ENCODE peak calls at places on chromosomes 13 and 19, in nine cellular contexts. One of them, this sample, is unnamed.

GRCh38 chr19:34579281-34580054 is 97.5 kb downstream of the SCGB2B2 start:
- DNase-seq in Jurkat, Clone E6-1: no peak
- DNase-seq in transverse colon: no peak
- DNase-seq in ovary: no peak
- DNase-seq in GM23248: no peak
- DNase-seq in left ventricle myocardium inferior: no peak
- DNase-seq in choroid plexus epithelial cell: no peak
- DNase-seq in AG10803: no peak
- DNase-seq in PC-9: no peak
- DNase-seq in this sample: no peak

GRCh38 chr13:33284916-33285315 is 639 bp downstream of the STARD13 start:
- DNase-seq in Jurkat, Clone E6-1: no peak
- DNase-seq in transverse colon: no peak
- DNase-seq in ovary: no peak
- DNase-seq in GM23248: peak; percentile 69
- DNase-seq in left ventricle myocardium inferior: no peak
- DNase-seq in choroid plexus epithelial cell: peak; percentile 46
- DNase-seq in AG10803: no peak
- DNase-seq in PC-9: peak; percentile 41
- DNase-seq in this sample: no peak

GRCh38 chr13:73059460-73060250 is 850 bp downstream of the KLF5 start:
- DNase-seq in Jurkat, Clone E6-1: no peak
- DNase-seq in transverse colon: no peak
- DNase-seq in ovary: peak; percentile 27
- DNase-seq in GM23248: peak; percentile 62
- DNase-seq in left ventricle myocardium inferior: peak; percentile 51
- DNase-seq in choroid plexus epithelial cell: peak; percentile 29
- DNase-seq in AG10803: peak; percentile 15
- DNase-seq in PC-9: peak; percentile 60
- DNase-seq in this sample: peak; percentile 46

GRCh38 chr19:3506384-3507340 is 551 bp downstream of the FZR1 start:
- DNase-seq in Jurkat, Clone E6-1: no peak
- DNase-seq in transverse colon: peak; percentile 39
- DNase-seq in ovary: no peak
- DNase-seq in GM23248: peak; percentile 67
- DNase-seq in left ventricle myocardium inferior: peak; percentile 42
- DNase-seq in choroid plexus epithelial cell: peak; percentile 32
- DNase-seq in AG10803: no peak
- DNase-seq in PC-9: no peak
- DNase-seq in this sample: peak; percentile 54

GRCh38 chr13:26050568-26051230 is 1.1 kb downstream of the SHISA2 start:
- DNase-seq in Jurkat, Clone E6-1: no peak
- DNase-seq in transverse colon: no peak
- DNase-seq in ovary: no peak
- DNase-seq in GM23248: peak; percentile 31
- DNase-seq in left ventricle myocardium inferior: no peak
- DNase-seq in choroid plexus epithelial cell: peak; percentile 47
- DNase-seq in AG10803: no peak
- DNase-seq in PC-9: no peak
- DNase-seq in this sample: peak; percentile 36

GRCh38 chr13:94309997-94310842 is 169.3 kb downstream of the DCT start:
- DNase-seq in Jurkat, Clone E6-1: no peak
- DNase-seq in transverse colon: no peak
- DNase-seq in ovary: no peak
- DNase-seq in GM23248: peak; percentile 79
- DNase-seq in left ventricle myocardium inferior: no peak
- DNase-seq in choroid plexus epithelial cell: peak; percentile 80
- DNase-seq in AG10803: peak; percentile 88
- DNase-seq in PC-9: no peak
- DNase-seq in this sample: no peak

GRCh38 chr19:16217671-16218464 is 20.2 kb downstream of the AP1M1 start:
- DNase-seq in Jurkat, Clone E6-1: no peak
- DNase-seq in transverse colon: no peak
- DNase-seq in ovary: no peak
- DNase-seq in GM23248: no peak
- DNase-seq in left ventricle myocardium inferior: no peak
- DNase-seq in choroid plexus epithelial cell: no peak
- DNase-seq in AG10803: no peak
- DNase-seq in PC-9: no peak
- DNase-seq in this sample: no peak

GRCh38 chr19:10018219-10018618 is 4.9 kb downstream of the RDH8 start:
- DNase-seq in Jurkat, Clone E6-1: no peak
- DNase-seq in transverse colon: no peak
- DNase-seq in ovary: no peak
- DNase-seq in GM23248: peak; percentile 84
- DNase-seq in left ventricle myocardium inferior: no peak
- DNase-seq in choroid plexus epithelial cell: no peak
- DNase-seq in AG10803: peak; percentile 61
- DNase-seq in PC-9: no peak
- DNase-seq in this sample: no peak

GRCh38 chr13:50732712-50733111 is 110.8 kb downstream of the DLEU7 start:
- DNase-seq in Jurkat, Clone E6-1: no peak
- DNase-seq in transverse colon: no peak
- DNase-seq in ovary: no peak
- DNase-seq in GM23248: peak; percentile 89
- DNase-seq in left ventricle myocardium inferior: no peak
- DNase-seq in choroid plexus epithelial cell: peak; percentile 80
- DNase-seq in AG10803: peak; percentile 86
- DNase-seq in PC-9: peak; percentile 40
- DNase-seq in this sample: no peak

GRCh38 chr13:74979703-74980102 is 502.3 kb downstream of the TBC1D4 start:
- DNase-seq in Jurkat, Clone E6-1: no peak
- DNase-seq in transverse colon: no peak
- DNase-seq in ovary: no peak
- DNase-seq in GM23248: no peak
- DNase-seq in left ventricle myocardium inferior: no peak
- DNase-seq in choroid plexus epithelial cell: no peak
- DNase-seq in AG10803: no peak
- DNase-seq in PC-9: no peak
- DNase-seq in this sample: no peak

GRCh38 chr19:23116802-23117571 is at the start of gene ZNF730:
- DNase-seq in Jurkat, Clone E6-1: no peak
- DNase-seq in transverse colon: peak; percentile 14
- DNase-seq in ovary: peak; percentile 12
- DNase-seq in GM23248: peak; percentile 78
- DNase-seq in left ventricle myocardium inferior: peak; percentile 33
- DNase-seq in choroid plexus epithelial cell: peak; percentile 69
- DNase-seq in AG10803: peak; percentile 67
- DNase-seq in PC-9: no peak
- DNase-seq in this sample: peak; percentile 5
- H3K4me3 ChIP-seq in Jurkat, Clone E6-1: no peak within 1 kb of the TSS
- H3K4me3 ChIP-seq in transverse colon: peak within 1 kb of the TSS; percentile 60
- H3K4me3 ChIP-seq in ovary: peak within 1 kb of the TSS; percentile 41
- H3K4me3 ChIP-seq in GM23248: peak within 1 kb of the TSS; percentile 88
- H3K4me3 ChIP-seq in left ventricle myocardium inferior: peak within 1 kb of the TSS; percentile 71
- H3K4me3 ChIP-seq in choroid plexus epithelial cell: peak within 1 kb of the TSS; percentile 79
- H3K4me3 ChIP-seq in AG10803: peak within 1 kb of the TSS; percentile 76
- H3K4me3 ChIP-seq in PC-9: peak within 1 kb of the TSS; percentile 38
- H3K4me3 ChIP-seq in this sample: no peak within 1 kb of the TSS

GRCh38 chr19:11540642-11541041 is 2.0 kb downstream of the CNN1 start:
- DNase-seq in Jurkat, Clone E6-1: no peak
- DNase-seq in transverse colon: no peak
- DNase-seq in ovary: no peak
- DNase-seq in GM23248: no peak
- DNase-seq in left ventricle myocardium inferior: no peak
- DNase-seq in choroid plexus epithelial cell: no peak
- DNase-seq in AG10803: no peak
- DNase-seq in PC-9: no peak
- DNase-seq in this sample: no peak

GRCh38 chr19:11535792-11536595 is 2.7 kb upstream of the CNN1 start:
- DNase-seq in Jurkat, Clone E6-1: peak; percentile 72
- DNase-seq in transverse colon: peak; percentile 93
- DNase-seq in ovary: peak; percentile 91
- DNase-seq in GM23248: peak; percentile 89
- DNase-seq in left ventricle myocardium inferior: peak; percentile 92
- DNase-seq in choroid plexus epithelial cell: peak; percentile 91
- DNase-seq in AG10803: peak; percentile 81
- DNase-seq in PC-9: peak; percentile 75
- DNase-seq in this sample: peak; percentile 65

GRCh38 chr19:11539495-11540365 is 1.1 kb downstream of the CNN1 start:
- DNase-seq in Jurkat, Clone E6-1: no peak
- DNase-seq in transverse colon: peak; percentile 29
- DNase-seq in ovary: peak; percentile 72
- DNase-seq in GM23248: peak; percentile 58
- DNase-seq in left ventricle myocardium inferior: peak; percentile 28
- DNase-seq in choroid plexus epithelial cell: peak; percentile 39
- DNase-seq in AG10803: no peak
- DNase-seq in PC-9: no peak
- DNase-seq in this sample: no peak

GRCh38 chr19:11541238-11541637 is 2.6 kb downstream of the CNN1 start:
- DNase-seq in Jurkat, Clone E6-1: no peak
- DNase-seq in transverse colon: no peak
- DNase-seq in ovary: no peak
- DNase-seq in GM23248: no peak
- DNase-seq in left ventricle myocardium inferior: no peak
- DNase-seq in choroid plexus epithelial cell: no peak
- DNase-seq in AG10803: no peak
- DNase-seq in PC-9: no peak
- DNase-seq in this sample: no peak

DNA sequence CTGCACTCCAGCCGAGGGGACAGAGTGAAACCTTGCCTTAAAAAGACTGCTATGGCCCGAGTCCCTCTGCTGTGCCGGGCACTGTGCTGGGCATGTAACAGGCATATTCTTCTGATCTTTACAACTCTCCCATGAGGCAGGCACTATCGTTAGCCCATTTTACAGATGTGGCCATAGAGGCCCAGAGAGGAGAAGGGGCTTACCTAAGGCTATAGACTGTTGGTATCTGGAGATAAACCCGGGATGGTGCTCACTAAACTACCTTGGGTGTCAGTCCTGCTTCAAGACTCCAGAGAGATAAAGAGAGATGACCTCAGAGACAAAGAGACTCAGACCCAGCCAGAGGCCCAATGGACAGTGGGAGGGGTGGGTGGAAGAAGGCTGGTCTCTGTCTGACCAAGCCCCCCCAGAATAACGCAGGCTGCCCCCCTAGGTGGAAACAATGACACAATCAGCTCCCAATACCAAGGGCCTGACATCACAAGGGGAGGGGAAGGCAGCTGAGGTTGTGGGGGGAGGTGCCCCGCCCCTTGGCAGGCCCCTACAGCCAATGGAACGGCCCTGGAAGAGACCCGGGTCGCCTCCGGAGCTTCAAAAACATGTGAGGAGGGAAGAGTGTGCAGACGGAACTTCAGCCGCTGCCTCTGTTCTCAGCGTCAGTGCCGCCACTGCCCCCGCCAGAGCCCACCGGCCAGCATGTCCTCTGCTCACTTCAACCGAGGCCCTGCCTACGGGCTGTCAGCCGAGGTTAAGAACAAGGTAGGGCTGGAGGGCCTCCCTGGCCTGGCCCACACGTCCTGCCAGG is at the start of gene CNN1:
- DNase-seq in Jurkat, Clone E6-1: no peak
- DNase-seq in transverse colon: peak; percentile 75
- DNase-seq in ovary: peak; percentile 86
- DNase-seq in GM23248: peak; percentile 77
- DNase-seq in left ventricle myocardium inferior: peak; percentile 66
- DNase-seq in choroid plexus epithelial cell: peak; percentile 86
- DNase-seq in AG10803: peak; percentile 76
- DNase-seq in PC-9: no peak
- DNase-seq in this sample: no peak
- H3K4me3 ChIP-seq in Jurkat, Clone E6-1: no peak within 1 kb of the TSS
- H3K4me3 ChIP-seq in transverse colon: peak within 1 kb of the TSS; percentile 49
- H3K4me3 ChIP-seq in ovary: peak within 1 kb of the TSS; percentile 57
- H3K4me3 ChIP-seq in GM23248: peak within 1 kb of the TSS; percentile 48
- H3K4me3 ChIP-seq in left ventricle myocardium inferior: peak within 1 kb of the TSS; percentile 62
- H3K4me3 ChIP-seq in choroid plexus epithelial cell: peak within 1 kb of the TSS; percentile 42
- H3K4me3 ChIP-seq in AG10803: peak within 1 kb of the TSS; percentile 57
- H3K4me3 ChIP-seq in PC-9: no peak within 1 kb of the TSS
- H3K4me3 ChIP-seq in this sample: no peak within 1 kb of the TSS

DNA sequence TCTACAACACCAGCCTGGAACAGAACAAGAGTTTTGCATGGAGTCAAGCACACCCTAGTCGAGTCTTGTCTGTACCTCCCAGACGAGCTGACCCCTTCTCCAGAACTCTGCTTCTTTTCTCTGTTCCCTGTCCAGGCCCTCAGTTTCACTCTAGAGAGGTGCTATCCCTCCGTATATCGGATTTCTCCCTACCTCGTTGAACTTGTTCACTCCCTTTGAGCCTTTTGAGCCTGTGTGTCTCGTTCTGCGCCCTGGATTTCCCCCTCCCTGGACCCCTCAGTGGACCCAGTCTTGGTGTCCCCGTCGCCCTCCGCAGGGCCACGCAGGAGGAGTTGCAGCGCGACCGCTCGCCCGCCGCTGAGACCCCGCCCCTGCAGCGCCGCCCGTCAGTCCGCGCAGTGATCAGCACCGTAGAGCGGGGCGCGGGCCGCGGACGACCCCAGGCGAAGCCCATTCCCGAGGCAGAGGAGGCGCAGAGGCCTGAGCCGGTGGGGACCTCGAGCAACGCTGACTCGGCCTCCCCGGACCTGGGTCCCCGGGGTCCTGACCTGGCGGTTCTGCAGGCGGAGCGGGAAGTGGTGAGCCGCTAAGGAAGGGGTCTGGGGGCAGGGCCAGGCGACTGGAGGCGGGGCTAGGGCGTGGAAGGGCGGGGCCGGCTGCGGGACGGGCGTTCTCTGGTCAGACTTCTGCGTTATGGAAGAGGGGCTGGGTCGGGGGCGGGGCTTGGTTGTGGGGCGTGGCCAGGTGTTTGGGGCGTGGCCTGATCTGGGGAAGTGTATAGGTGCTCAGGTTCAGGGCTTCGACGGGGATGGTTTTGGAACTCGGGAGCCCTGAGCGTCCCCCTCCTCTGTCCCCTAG is 5.5 kb downstream of the EPS8L1 start:
- DNase-seq in Jurkat, Clone E6-1: peak; percentile 83
- DNase-seq in transverse colon: peak; percentile 93
- DNase-seq in ovary: no peak
- DNase-seq in GM23248: peak; percentile 58
- DNase-seq in left ventricle myocardium inferior: peak; percentile 73
- DNase-seq in choroid plexus epithelial cell: peak; percentile 78
- DNase-seq in AG10803: peak; percentile 36
- DNase-seq in PC-9: no peak
- DNase-seq in this sample: peak; percentile 78
- H3K4me3 ChIP-seq in Jurkat, Clone E6-1: peak overlapping the region; percentile 61
- H3K4me3 ChIP-seq in transverse colon: peak overlapping the region; percentile 60
- H3K4me3 ChIP-seq in ovary: no peak overlapping the region
- H3K4me3 ChIP-seq in GM23248: peak overlapping the region; percentile 40
- H3K4me3 ChIP-seq in left ventricle myocardium inferior: peak overlapping the region; percentile 64
- H3K4me3 ChIP-seq in choroid plexus epithelial cell: peak overlapping the region; percentile 62
- H3K4me3 ChIP-seq in AG10803: peak overlapping the region; percentile 45
- H3K4me3 ChIP-seq in PC-9: no peak overlapping the region
- H3K4me3 ChIP-seq in this sample: peak overlapping the region; percentile 53

DNA sequence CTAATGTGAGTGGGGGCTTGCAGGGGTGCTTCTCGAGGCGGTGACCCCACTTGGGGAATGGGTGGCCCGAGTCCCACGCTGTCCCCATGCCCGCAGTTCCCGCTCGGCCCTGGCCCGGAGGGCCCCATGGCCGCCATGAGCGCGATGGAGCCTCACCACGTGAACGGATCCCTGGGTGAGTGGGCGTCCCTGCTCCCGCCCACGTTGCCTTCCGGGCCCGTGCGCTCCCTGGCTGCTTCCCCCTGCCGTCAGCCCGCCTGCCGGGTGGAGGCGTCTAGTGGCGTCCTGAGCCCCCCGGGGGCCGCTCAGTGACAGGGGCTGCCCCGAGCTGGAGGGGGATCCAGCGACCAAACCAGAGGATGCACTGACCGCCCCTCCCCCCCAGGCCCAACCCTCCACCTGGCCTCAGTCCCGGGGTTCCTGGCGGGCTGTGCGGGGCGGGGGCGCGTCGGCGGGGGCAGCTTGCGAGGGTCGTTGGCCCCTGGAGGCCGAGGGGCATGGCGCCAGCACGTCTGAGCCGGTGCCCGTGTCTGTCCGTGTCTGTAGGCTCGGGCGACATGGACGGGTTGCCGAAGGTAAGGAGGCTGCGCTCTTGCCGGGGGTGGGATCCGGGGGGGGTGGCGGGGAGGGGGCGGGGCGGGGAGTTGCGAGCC is 4.8 kb downstream of the ISYNA1 start:
- DNase-seq in Jurkat, Clone E6-1: no peak
- DNase-seq in transverse colon: no peak
- DNase-seq in ovary: peak; percentile 62
- DNase-seq in GM23248: peak; percentile 20
- DNase-seq in left ventricle myocardium inferior: no peak
- DNase-seq in choroid plexus epithelial cell: no peak
- DNase-seq in AG10803: no peak
- DNase-seq in PC-9: no peak
- DNase-seq in this sample: no peak
- H3K4me3 ChIP-seq in Jurkat, Clone E6-1: no peak overlapping the region
- H3K4me3 ChIP-seq in transverse colon: peak overlapping the region; percentile 53
- H3K4me3 ChIP-seq in ovary: peak overlapping the region; percentile 33
- H3K4me3 ChIP-seq in GM23248: no peak overlapping the region
- H3K4me3 ChIP-seq in left ventricle myocardium inferior: peak overlapping the region; percentile 66
- H3K4me3 ChIP-seq in choroid plexus epithelial cell: peak overlapping the region; percentile 54
- H3K4me3 ChIP-seq in AG10803: peak overlapping the region; percentile 46
- H3K4me3 ChIP-seq in PC-9: no peak overlapping the region
- H3K4me3 ChIP-seq in this sample: peak overlapping the region; percentile 48

This sample was measured in naive thymus-derived CD4-positive, alpha-beta T cell.